ENCODE peak calls at places on chromosomes 6 and 20, in eight cellular contexts. Y, T, D, J, V, U, K and X are unnamed samples.

GRCh38 chr20:62578294-62578897 is 63.9 kb upstream of the SLCO4A1 start:
- DNase-seq in Y (no peak), T (no peak), D (no peak), J (peak; percentile 52), V (no peak), U (peak; percentile 39), K (peak; percentile 24), X (no peak)

GRCh38 chr6:151722342-151722741 is 85.1 kb upstream of the ESR1 start:
- DNase-seq in Y (no peak), T (no peak), D (no peak), J (no peak), V (no peak), U (no peak), K (no peak), X (no peak)

GRCh38 chr6:107786179-107786578 is 37.9 kb downstream of the SCML4 start:
- DNase-seq in Y (no peak), T (no peak), D (peak; percentile 19), J (no peak), V (no peak), U (no peak), K (no peak), X (no peak)

GRCh38 chr20:43383026-43383795 is 74.5 kb upstream of the SRSF6 start:
- DNase-seq in Y (no peak), T (no peak), D (no peak), J (no peak), V (no peak), U (no peak), K (no peak), X (no peak)

GRCh38 chr6:97095466-97095865 is 170.9 kb downstream of the KLHL32 start:
- DNase-seq in Y (no peak), T (no peak), D (no peak), J (no peak), V (no peak), U (no peak), K (no peak), X (no peak)

GRCh38 chr20:32912688-32913087 is 54.0 kb downstream of the EFCAB8 start:
- DNase-seq in Y (no peak), T (no peak), D (no peak), J (no peak), V (peak; percentile 16), U (no peak), K (no peak), X (no peak)

GRCh38 chr6:29017428-29017802 is 12.3 kb upstream of the ZNF311 start:
- DNase-seq in Y (no peak), T (no peak), D (no peak), J (no peak), V (no peak), U (no peak), K (no peak), X (no peak)

GRCh38 chr6:101614774-101615173 is 221.3 kb downstream of the GRIK2 start:
- DNase-seq in Y (peak; percentile 85), T (no peak), D (no peak), J (no peak), V (no peak), U (no peak), K (no peak), X (no peak)

GRCh38 chr6:99350573-99350972 is 1.1 kb upstream of the FAXC start:
- DNase-seq in Y (no peak), T (no peak), D (peak; percentile 57), J (no peak), V (no peak), U (no peak), K (no peak), X (no peak)

GRCh38 chr6:118783931-118784528 is 109.9 kb upstream of the ASF1A start:
- DNase-seq in Y (no peak), T (no peak), D (no peak), J (no peak), V (no peak), U (no peak), K (no peak), X (no peak)

GRCh38 chr6:76565932-76566331 is 493.5 kb upstream of the IMPG1 start:
- DNase-seq in Y (no peak), T (no peak), D (no peak), J (no peak), V (no peak), U (no peak), K (no peak), X (no peak)

GRCh38 chr6:25410102-25410501 is 130.9 kb downstream of the CARMIL1 start:
- DNase-seq in Y (no peak), T (no peak), D (no peak), J (no peak), V (no peak), U (no peak), K (no peak), X (no peak)

GRCh38 chr6:73648166-73648565 is 5.6 kb downstream of the SLC17A5 start:
- DNase-seq in Y (no peak), T (no peak), D (no peak), J (no peak), V (no peak), U (no peak), K (peak; percentile 26), X (no peak)

GRCh38 chr20:38673731-38674177 is 50.5 kb upstream of the SLC32A1 start:
- DNase-seq in Y (no peak), T (no peak), D (no peak), J (peak; percentile 61), V (peak; percentile 39), U (peak; percentile 49), K (no peak), X (no peak)

GRCh38 chr20:57130160-57130772 is 136.2 kb downstream of the BMP7 start:
- DNase-seq in Y (no peak), T (no peak), D (no peak), J (no peak), V (no peak), U (no peak), K (peak; percentile 84), X (no peak)

GRCh38 chr6:125022391-125022989 is 60.3 kb downstream of the RNF217 start:
- DNase-seq in Y (no peak), T (no peak), D (no peak), J (no peak), V (peak; percentile 37), U (peak; percentile 22), K (no peak), X (no peak)
- H3K27ac ChIP-seq in Y (no peak overlapping the region), T (no peak overlapping the region), D (no peak overlapping the region), J (no peak overlapping the region), V (no peak overlapping the region), U (no peak overlapping the region), K (no peak overlapping the region), X (no peak overlapping the region)

GRCh38 chr6:353642-354614 is 37.6 kb upstream of the IRF4 start:
- DNase-seq in Y (no peak), T (no peak), D (no peak), J (no peak), V (no peak), U (no peak), K (no peak), X (no peak)
- TF ChIP-seq POLR2AphosphoS5 in Y (no peak), T (peak; percentile 48), D (no peak), J (no peak), V (no peak), U (no peak), K (no peak), X (no peak)

GRCh38 chr6:21666788-21667681 is 73.5 kb downstream of the SOX4 start:
- DNase-seq in Y (no peak), T (no peak), D (peak; percentile 67), J (peak; percentile 71), V (peak; percentile 28), U (no peak), K (no peak), X (no peak)

GRCh38 chr6:21666200-21666671 is 72.7 kb downstream of the SOX4 start:
- DNase-seq in Y (no peak), T (no peak), D (peak; percentile 84), J (peak; percentile 79), V (peak; percentile 33), U (no peak), K (no peak), X (no peak)

GRCh38 chr6:21665101-21665435 is 71.5 kb downstream of the SOX4 start:
- DNase-seq in Y (no peak), T (no peak), D (no peak), J (no peak), V (peak; percentile 36), U (no peak), K (no peak), X (no peak)

GRCh38 chr6:21664263-21665081 is 70.9 kb downstream of the SOX4 start:
- DNase-seq in Y (no peak), T (no peak), D (peak; percentile 79), J (no peak), V (peak; percentile 61), U (no peak), K (no peak), X (no peak)

GRCh38 chr6:21665436-21666199 is 72.1 kb downstream of the SOX4 start:
- DNase-seq in Y (no peak), T (no peak), D (peak; percentile 87), J (peak; percentile 36), V (peak; percentile 30), U (no peak), K (no peak), X (no peak)
- H3K9ac ChIP-seq in Y (no peak overlapping the region), T (no peak overlapping the region), D (peak overlapping the region; percentile 91), J (peak overlapping the region; percentile 90), V (peak overlapping the region; percentile 96), U (no peak overlapping the region), K (no peak overlapping the region), X (no peak overlapping the region)

GRCh38 chr6:32115623-32116022 is 6.5 kb upstream of the TNXB start:
- DNase-seq in Y (no peak), T (no peak), D (no peak), J (no peak), V (no peak), U (no peak), K (no peak), X (no peak)

GRCh38 chr6:32117461-32117860 is 8.3 kb upstream of the TNXB start:
- DNase-seq in Y (no peak), T (no peak), D (no peak), J (no peak), V (no peak), U (no peak), K (no peak), X (no peak)

GRCh38 chr6:32116674-32117073 is 7.5 kb upstream of the TNXB start:
- DNase-seq in Y (no peak), T (no peak), D (no peak), J (peak; percentile 64), V (no peak), U (peak; percentile 74), K (peak; percentile 44), X (no peak)

GRCh38 chr6:32120573-32121059 is 7.4 kb downstream of the ATF6B start:
- DNase-seq in Y (no peak), T (no peak), D (no peak), J (no peak), V (no peak), U (no peak), K (no peak), X (no peak)

DNA sequence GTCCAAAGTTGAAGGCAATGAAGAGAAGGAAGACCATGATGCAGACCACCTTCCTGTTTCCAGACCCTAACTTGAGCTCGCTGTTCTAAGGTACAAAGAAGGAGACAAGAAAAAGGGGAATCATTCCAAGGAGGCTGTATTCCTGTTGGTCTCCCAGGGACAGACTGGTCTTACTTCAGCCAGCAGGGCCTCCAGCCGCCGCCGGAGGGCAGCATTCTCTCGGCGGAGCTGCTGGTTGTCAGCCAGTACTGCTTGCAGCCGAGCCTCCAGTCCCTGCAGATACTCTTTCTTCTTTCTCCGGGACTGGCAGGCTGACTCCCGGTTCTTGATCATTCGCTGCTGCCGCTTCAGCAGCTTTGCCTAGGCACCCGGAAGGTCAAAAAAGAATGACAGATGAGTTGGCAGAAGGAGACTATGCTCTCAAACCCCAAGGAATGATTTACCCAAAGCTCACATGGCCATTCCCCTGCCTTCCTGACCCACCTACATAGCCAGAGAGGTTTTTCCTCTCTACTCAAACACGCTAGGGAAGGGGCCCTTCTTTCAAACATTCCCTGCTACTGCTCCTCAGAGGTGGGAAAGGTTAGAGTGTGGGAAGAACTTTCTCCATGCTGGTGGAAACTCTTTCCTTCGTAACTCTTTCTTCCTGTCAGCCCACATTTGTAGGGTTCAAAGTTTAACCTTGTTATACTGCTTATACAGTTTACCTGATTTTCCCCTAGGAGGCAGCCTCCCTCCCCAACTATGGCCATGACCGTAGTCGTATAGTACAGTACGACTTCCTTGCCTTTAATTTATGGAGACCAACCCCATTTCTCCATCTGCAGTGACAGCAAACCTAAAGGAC is 9.0 kb downstream of the ATF6B start:
- DNase-seq in Y (peak; percentile 59), T (peak; percentile 24), D (peak; percentile 88), J (peak; percentile 83), V (peak; percentile 87), U (peak; percentile 89), K (peak; percentile 84), X (no peak)
- H3K27ac ChIP-seq in Y (no peak overlapping the region), T (no peak overlapping the region), D (no peak overlapping the region), J (peak overlapping the region; percentile 14), V (no peak overlapping the region), U (peak overlapping the region; percentile 43), K (peak overlapping the region; percentile 87), X (peak overlapping the region; percentile 70)